ENCODE peak calls at places on chromosomes 7 and 10, in six cellular contexts. A is H1, K is HepG2, L is GM12878, J is K562, N is GM12892. U is an unnamed sample.

GRCh38 chr10:114043532-114044250 is at the start of gene ADRB1:
- DNase-seq in A (no peak), K (peak; percentile 28), L (peak; percentile 26), J (peak; percentile 15), N (peak; percentile 61), U (peak; percentile 75)

GRCh38 chr7:7970620-7971307 is 2.2 kb downstream of the GLCCI1 start:
- DNase-seq in A (no peak), K (no peak), L (no peak), J (peak; percentile 16), N (no peak), U (no peak)

GRCh38 chr7:50782376-50783208 is at the start of gene GRB10:
- DNase-seq in A (no peak), K (no peak), L (no peak), J (no peak), N (no peak), U (no peak)

GRCh38 chr7:50069613-50070012 is 23.4 kb downstream of the ZPBP start:
- DNase-seq in A (no peak), K (peak; percentile 12), L (peak; percentile 21), J (no peak), N (no peak), U (no peak)

GRCh38 chr10:128178319-128178937 is 52.2 kb upstream of the MKI67 start:
- DNase-seq in A (peak; percentile 39), K (peak; percentile 33), L (no peak), J (peak; percentile 29), N (peak; percentile 36), U (no peak)

GRCh38 chr10:29324220-29324831 is 35.5 kb downstream of the LYZL1 start:
- DNase-seq in A (no peak), K (peak; percentile 71), L (no peak), J (no peak), N (no peak), U (no peak)

GRCh38 chr7:55018361-55019328 is at the start of gene EGFR:
- DNase-seq in A (no peak), K (no peak), L (no peak), J (no peak), N (no peak), U (peak; percentile 23)

GRCh38 chr7:150368884-150369739 is 490 bp downstream of the REPIN1 start:
- DNase-seq in A (no peak), K (peak; percentile 77), L (no peak), J (peak; percentile 69), N (no peak), U (peak; percentile 62)

GRCh38 chr7:130201796-130202195 is 3.4 kb downstream of the TMEM209 start:
- DNase-seq in A (no peak), K (no peak), L (no peak), J (peak; percentile 78), N (no peak), U (no peak)

GRCh38 chr7:68744036-68744435 is 854.2 kb upstream of the AUTS2 start:
- DNase-seq in A (no peak), K (no peak), L (no peak), J (no peak), N (no peak), U (no peak)

GRCh38 chr7:156347132-156347531 is 293.4 kb upstream of the RNF32 start:
- DNase-seq in A (no peak), K (no peak), L (no peak), J (no peak), N (no peak), U (no peak)

DNA sequence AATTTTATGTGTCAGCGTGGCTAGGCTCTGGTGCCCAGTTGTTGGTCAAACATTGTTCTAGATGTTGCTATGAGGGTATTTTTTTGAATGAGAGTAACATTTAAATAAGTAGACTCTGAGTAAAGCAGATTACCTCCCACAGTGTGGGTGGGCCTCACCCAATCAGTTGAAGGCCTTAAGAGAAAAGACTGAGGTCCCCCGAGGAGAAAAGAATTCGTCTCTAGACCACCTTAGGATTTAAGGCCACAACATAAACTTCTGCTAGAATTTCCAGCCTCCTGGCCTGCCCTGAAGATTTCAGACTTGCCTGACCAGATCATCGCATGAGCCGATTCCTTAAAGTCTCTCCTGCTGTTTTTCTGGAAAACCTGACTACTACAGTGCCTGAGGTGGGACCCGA is 45.1 kb upstream of the SRGN start:
- DNase-seq in A (no peak), K (no peak), L (no peak), J (no peak), N (no peak), U (no peak)
- TF ChIP-seq POLR2A in A (no peak), K (no peak), L (no peak), J (no peak), N (no peak), U (no peak)

GRCh38 chr7:41579961-41580935 is 122.6 kb downstream of the INHBA start:
- DNase-seq in A (no peak), K (no peak), L (no peak), J (no peak), N (no peak), U (no peak)
- TF ChIP-seq TAF1 in A (no peak), K (no peak), L (no peak), J (no peak), N (no peak), U (no peak)

GRCh38 chr10:14959221-14960057 is at the start of gene MEIG1:
- DNase-seq in A (no peak), K (peak; percentile 92), L (peak; percentile 60), J (peak; percentile 97), N (peak; percentile 81), U (peak; percentile 78)
- TF ChIP-seq POLR2A in A (no peak), K (peak; percentile 51), L (peak; percentile 22), J (peak; percentile 61), N (peak; percentile 14), U (peak; percentile 40)

GRCh38 chr7:27191716-27192545 is 6.9 kb upstream of the HOXA11 start:
- DNase-seq in A (no peak), K (no peak), L (no peak), J (no peak), N (no peak), U (no peak)
- TF ChIP-seq TAF1 in A (no peak), K (no peak), L (no peak), J (no peak), N (no peak), U (no peak)

U was measured in GM12891.